ENCODE peak calls at places on chromosomes 2 and 18, in four cellular contexts. One of them, this sample, is unnamed.

GRCh38 chr18:77853859-77854258 is 604.2 kb downstream of the GALR1 start:
- DNase-seq in epithelial cell of esophagus: no peak
- DNase-seq in CD4-positive, alpha-beta memory T cell: no peak
- DNase-seq in activated naive CD4-positive, alpha-beta T cell: no peak
- DNase-seq in this sample: no peak

GRCh38 chr2:85717308-85718005 is 23.3 kb downstream of the GNLY start:
- DNase-seq in epithelial cell of esophagus: no peak
- DNase-seq in CD4-positive, alpha-beta memory T cell: no peak
- DNase-seq in activated naive CD4-positive, alpha-beta T cell: no peak
- DNase-seq in this sample: peak

GRCh38 chr2:120750488-120751210 is 15.0 kb downstream of the GLI2 start:
- DNase-seq in activated naive CD4-positive, alpha-beta T cell: no peak
- DNase-seq in CD4-positive, alpha-beta memory T cell: no peak
- DNase-seq in epithelial cell of esophagus: no peak
- DNase-seq in this sample: no peak

GRCh38 chr2:50449306-50449705 is 582.6 kb downstream of the NRXN1 start:
- DNase-seq in CD4-positive, alpha-beta memory T cell: no peak
- DNase-seq in activated naive CD4-positive, alpha-beta T cell: no peak
- DNase-seq in epithelial cell of esophagus: peak
- DNase-seq in this sample: no peak

GRCh38 chr2:205769879-205770278 is 87.6 kb downstream of the NRP2 start:
- DNase-seq in CD4-positive, alpha-beta memory T cell: no peak
- DNase-seq in activated naive CD4-positive, alpha-beta T cell: no peak
- DNase-seq in epithelial cell of esophagus: no peak
- DNase-seq in this sample: no peak

GRCh38 chr2:8566788-8567468 is 114.9 kb upstream of the ID2 start:
- DNase-seq in activated naive CD4-positive, alpha-beta T cell: no peak
- DNase-seq in epithelial cell of esophagus: no peak
- DNase-seq in CD4-positive, alpha-beta memory T cell: no peak
- DNase-seq in this sample: no peak

GRCh38 chr2:10028988-10029874 is 14.1 kb upstream of the KLF11 start:
- DNase-seq in epithelial cell of esophagus: peak
- DNase-seq in activated naive CD4-positive, alpha-beta T cell: peak
- DNase-seq in CD4-positive, alpha-beta memory T cell: peak
- DNase-seq in this sample: no peak

GRCh38 chr2:217218269-217219140 is 358.6 kb upstream of the TNP1 start:
- DNase-seq in CD4-positive, alpha-beta memory T cell: no peak
- DNase-seq in activated naive CD4-positive, alpha-beta T cell: no peak
- DNase-seq in epithelial cell of esophagus: peak
- DNase-seq in this sample: peak

GRCh38 chr2:71331581-71332412 is at the start of gene ZNF638:
- DNase-seq in epithelial cell of esophagus: peak
- DNase-seq in activated naive CD4-positive, alpha-beta T cell: peak
- DNase-seq in CD4-positive, alpha-beta memory T cell: peak
- DNase-seq in this sample: peak

GRCh38 chr2:26612522-26613240 is 28.5 kb downstream of the CIB4 start:
- DNase-seq in activated naive CD4-positive, alpha-beta T cell: no peak
- DNase-seq in epithelial cell of esophagus: no peak
- DNase-seq in CD4-positive, alpha-beta memory T cell: no peak
- DNase-seq in this sample: no peak

GRCh38 chr2:227450921-227451654 is 20.9 kb upstream of the AGFG1 start:
- DNase-seq in epithelial cell of esophagus: no peak
- DNase-seq in CD4-positive, alpha-beta memory T cell: no peak
- DNase-seq in activated naive CD4-positive, alpha-beta T cell: no peak
- DNase-seq in this sample: no peak

GRCh38 chr2:55555977-55556376 is 36.5 kb downstream of the CFAP36 start:
- DNase-seq in epithelial cell of esophagus: peak
- DNase-seq in activated naive CD4-positive, alpha-beta T cell: no peak
- DNase-seq in CD4-positive, alpha-beta memory T cell: no peak
- DNase-seq in this sample: peak

GRCh38 chr2:54048117-54048785 is 67.2 kb upstream of the ACYP2 start:
- DNase-seq in epithelial cell of esophagus: no peak
- DNase-seq in activated naive CD4-positive, alpha-beta T cell: no peak
- DNase-seq in CD4-positive, alpha-beta memory T cell: no peak
- DNase-seq in this sample: no peak

GRCh38 chr2:36322108-36322507 is 33.5 kb upstream of the CRIM1 start:
- DNase-seq in epithelial cell of esophagus: peak
- DNase-seq in activated naive CD4-positive, alpha-beta T cell: no peak
- DNase-seq in CD4-positive, alpha-beta memory T cell: no peak
- DNase-seq in this sample: no peak

GRCh38 chr2:235149240-235149641 is 197.4 kb downstream of the SH3BP4 start:
- DNase-seq in activated naive CD4-positive, alpha-beta T cell: no peak
- DNase-seq in CD4-positive, alpha-beta memory T cell: no peak
- DNase-seq in epithelial cell of esophagus: no peak
- DNase-seq in this sample: no peak